ENCODE peak calls at places on chromosomes 16 and 17, in ten cellular contexts. L is DND-41, E is RWPE2, F is fibroblast of pulmonary artery, I is uterus, O is transverse colon, W is hepatocyte, R is A549, M is OCI-LY7, Y is brain microvascular endothelial cell. D is an unnamed sample.

GRCh38 chr17:57114085-57114673 is 29.1 kb downstream of the AKAP1 start:
- DNase-seq in L (peak; percentile 70), E (no peak), F (peak; percentile 28), I (peak; percentile 38), O (peak; percentile 68), W (peak; percentile 45), R (peak; percentile 57), M (peak; percentile 57), Y (no peak), D (no peak)

GRCh38 chr16:57904101-57904500 is 66.8 kb downstream of the CNGB1 start:
- DNase-seq in L (no peak), E (no peak), F (no peak), I (no peak), O (no peak), W (no peak), R (no peak), M (no peak), Y (no peak), D (no peak)

GRCh38 chr16:75265911-75266701 is 14.7 kb upstream of the BCAR1 start:
- DNase-seq in L (no peak), E (no peak), F (peak; percentile 68), I (peak; percentile 80), O (peak; percentile 86), W (peak; percentile 90), R (peak; percentile 77), M (peak; percentile 53), Y (peak; percentile 46), D (no peak)

GRCh38 chr16:66036162-66036561 is 330.3 kb upstream of the CDH5 start:
- DNase-seq in L (no peak), E (no peak), F (peak; percentile 20), I (no peak), O (no peak), W (no peak), R (no peak), M (no peak), Y (no peak), D (no peak)

GRCh38 chr17:66302761-66303626 is 581 bp downstream of the PRKCA start:
- DNase-seq in L (peak; percentile 65), E (peak; percentile 72), F (peak; percentile 61), I (peak; percentile 51), O (peak; percentile 72), W (peak; percentile 67), R (peak; percentile 84), M (peak; percentile 57), Y (peak; percentile 12), D (no peak)

GRCh38 chr17:58960068-58960467 is 146.6 kb downstream of the TRIM37 start:
- DNase-seq in L (no peak), E (no peak), F (peak; percentile 62), I (no peak), O (no peak), W (peak; percentile 50), R (peak; percentile 61), M (peak; percentile 18), Y (peak; percentile 68), D (peak; percentile 69)

GRCh38 chr16:20803192-20803560 is 3.1 kb downstream of the ERI2 start:
- DNase-seq in L (no peak), E (no peak), F (no peak), I (no peak), O (no peak), W (no peak), R (no peak), M (no peak), Y (no peak), D (no peak)

GRCh38 chr16:79644977-79645667 is 44.6 kb upstream of the MAF start:
- DNase-seq in L (no peak), E (no peak), F (no peak), I (no peak), O (no peak), W (no peak), R (no peak), M (no peak), Y (no peak), D (peak; percentile 48)

GRCh38 chr17:62895256-62895649 is 70.8 kb upstream of the TANC2 start:
- DNase-seq in L (no peak), E (no peak), F (no peak), I (no peak), O (no peak), W (no peak), R (no peak), M (no peak), Y (no peak), D (no peak)

GRCh38 chr17:79136596-79136995 is 62.0 kb downstream of the ENGASE start:
- DNase-seq in L (no peak), E (no peak), F (no peak), I (no peak), O (no peak), W (no peak), R (no peak), M (no peak), Y (no peak), D (no peak)

GRCh38 chr16:81729451-81729850 is 49.6 kb upstream of the PLCG2 start:
- DNase-seq in L (peak; percentile 43), E (no peak), F (no peak), I (no peak), O (no peak), W (no peak), R (no peak), M (peak; percentile 66), Y (no peak), D (no peak)

GRCh38 chr16:23595246-23595950 is 718 bp downstream of the NDUFAB1 start:
- DNase-seq in L (no peak), E (no peak), F (peak; percentile 6), I (no peak), O (peak; percentile 7), W (peak; percentile 34), R (no peak), M (no peak), Y (no peak), D (no peak)

GRCh38 chr16:23594186-23594585 is 1.9 kb downstream of the NDUFAB1 start:
- DNase-seq in L (no peak), E (no peak), F (no peak), I (no peak), O (no peak), W (no peak), R (no peak), M (no peak), Y (no peak), D (no peak)

GRCh38 chr16:23595951-23596720 is at the start of gene NDUFAB1:
- DNase-seq in L (peak; percentile 90), E (peak; percentile 86), F (peak; percentile 85), I (peak; percentile 80), O (peak; percentile 93), W (peak; percentile 96), R (peak; percentile 90), M (peak; percentile 93), Y (peak; percentile 81), D (no peak)

GRCh38 chr16:23597003-23597756 is 1.1 kb upstream of the NDUFAB1 start:
- DNase-seq in L (peak; percentile 11), E (no peak), F (peak; percentile 18), I (no peak), O (peak; percentile 18), W (peak; percentile 63), R (peak; percentile 67), M (peak; percentile 83), Y (no peak), D (no peak)
- TF ChIP-seq CTCF in L (peak; percentile 22), E (no peak), F (no peak), I (no peak), O (no peak), W (peak; percentile 39), R (peak; percentile 14), M (peak; percentile 79), Y (peak; percentile 32), D (peak; percentile 16)

GRCh38 chr16:71540-72341 is 690 bp downstream of the RHBDF1 start:
- DNase-seq in L (no peak), E (peak; percentile 96), F (peak; percentile 61), I (peak; percentile 84), O (peak; percentile 79), W (peak; percentile 92), R (peak; percentile 81), M (no peak), Y (peak; percentile 54), D (no peak)
- TF ChIP-seq CTCF in L (no peak), E (no peak), F (no peak), I (no peak), O (peak; percentile 26), W (no peak), R (no peak), M (no peak), Y (no peak), D (no peak)

DNA sequence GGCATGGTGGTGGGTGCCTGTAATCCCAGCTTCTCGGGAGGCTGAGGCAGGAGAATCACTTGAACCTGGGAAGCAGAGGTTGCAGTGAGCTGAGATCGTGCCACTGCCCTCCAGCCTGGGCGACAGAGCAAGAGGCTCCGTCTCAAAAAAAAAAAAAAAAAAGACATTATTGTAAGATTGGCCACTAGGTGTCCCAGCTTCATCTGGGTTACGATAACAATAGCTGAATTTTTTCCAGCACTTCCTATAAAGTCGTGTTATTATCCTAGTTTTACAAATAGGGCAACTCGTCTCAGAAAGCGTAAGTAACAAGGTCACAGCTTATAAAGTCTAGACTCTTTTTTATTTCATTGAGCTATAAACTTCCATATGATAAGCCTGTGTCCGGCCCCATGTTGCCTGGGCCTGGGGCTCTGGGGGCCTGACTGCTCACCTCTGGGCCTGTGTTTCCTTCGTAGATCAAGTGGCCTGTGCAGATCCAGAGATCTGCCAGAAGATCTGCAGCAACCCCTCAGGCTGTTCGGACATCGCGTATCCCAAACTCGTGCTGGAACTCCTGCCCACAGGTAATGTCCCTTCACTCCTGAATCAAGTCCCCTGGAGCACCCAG is 60.5 kb downstream of the SLC5A11 start:
- DNase-seq in L (no peak), E (no peak), F (peak; percentile 56), I (no peak), O (no peak), W (peak; percentile 38), R (peak; percentile 35), M (peak; percentile 41), Y (no peak), D (no peak)
- TF ChIP-seq CTCF in L (peak; percentile 35), E (peak; percentile 66), F (peak; percentile 52), I (peak; percentile 15), O (peak; percentile 41), W (peak; percentile 45), R (peak; percentile 37), M (peak; percentile 77), Y (peak; percentile 58), D (peak; percentile 55)

GRCh38 chr17:82865274-82865673 is 25.5 kb upstream of the ZNF750 start:
- DNase-seq in L (peak; percentile 65), E (no peak), F (no peak), I (no peak), O (no peak), W (no peak), R (no peak), M (no peak), Y (no peak), D (no peak)

GRCh38 chr17:82863941-82864720 is 24.3 kb upstream of the ZNF750 start:
- DNase-seq in L (peak; percentile 95), E (peak; percentile 54), F (peak; percentile 51), I (peak; percentile 57), O (peak; percentile 69), W (peak; percentile 54), R (no peak), M (peak; percentile 75), Y (peak; percentile 80), D (no peak)

GRCh38 chr17:82865996-82866395 is 26.2 kb upstream of the ZNF750 start:
- DNase-seq in L (peak; percentile 61), E (no peak), F (no peak), I (no peak), O (no peak), W (no peak), R (no peak), M (no peak), Y (no peak), D (no peak)

GRCh38 chr17:82863646-82863940 is 23.8 kb upstream of the ZNF750 start:
- DNase-seq in L (no peak), E (no peak), F (no peak), I (no peak), O (no peak), W (no peak), R (no peak), M (no peak), Y (no peak), D (no peak)

GRCh38 chr17:82864721-82865240 is 25.0 kb upstream of the ZNF750 start:
- DNase-seq in L (peak; percentile 86), E (peak; percentile 48), F (no peak), I (no peak), O (no peak), W (no peak), R (no peak), M (peak; percentile 82), Y (no peak), D (no peak)
- TF ChIP-seq CTCF in L (peak; percentile 41), E (no peak), F (no peak), I (no peak), O (no peak), W (no peak), R (no peak), M (no peak), Y (no peak), D (no peak)